ENCODE peak calls at places on chromosomes 1 and 21, in eight cellular contexts. One of them, this sample, is unnamed.
A peak's percentile ranks its signal among the peaks of the same experiment; 100 is the strongest.

GRCh38 chr1:3573499-3573898 is 37.8 kb downstream of the MEGF6 start:
- DNase-seq in effector memory CD4-positive, alpha-beta T cell: no peak
- DNase-seq in SK-N-MC: no peak
- DNase-seq in MG63: no peak
- DNase-seq in ovary: no peak
- DNase-seq in stomach: no peak
- DNase-seq in psoas muscle: no peak
- DNase-seq in HCT116: no peak
- DNase-seq in this sample: no peak

GRCh38 chr1:3066250-3066711 is 2.7 kb upstream of the PRDM16 start:
- DNase-seq in ovary: no peak
- DNase-seq in effector memory CD4-positive, alpha-beta T cell: no peak
- DNase-seq in HCT116: no peak
- DNase-seq in stomach: peak; percentile 81
- DNase-seq in SK-N-MC: no peak
- DNase-seq in MG63: no peak
- DNase-seq in psoas muscle: peak; percentile 36
- DNase-seq in this sample: no peak

GRCh38 chr1:181106022-181106312 is 17.5 kb downstream of the IER5 start:
- DNase-seq in SK-N-MC: no peak
- DNase-seq in effector memory CD4-positive, alpha-beta T cell: no peak
- DNase-seq in MG63: no peak
- DNase-seq in psoas muscle: no peak
- DNase-seq in HCT116: no peak
- DNase-seq in stomach: no peak
- DNase-seq in ovary: no peak
- DNase-seq in this sample: no peak

GRCh38 chr1:145872421-145872891 is 13.2 kb downstream of the ANKRD35 start:
- DNase-seq in SK-N-MC: no peak
- DNase-seq in effector memory CD4-positive, alpha-beta T cell: no peak
- DNase-seq in HCT116: no peak
- DNase-seq in psoas muscle: peak; percentile 93
- DNase-seq in stomach: peak; percentile 45
- DNase-seq in MG63: no peak
- DNase-seq in ovary: peak; percentile 52
- DNase-seq in this sample: no peak

GRCh38 chr1:158145173-158145719 is 35.4 kb upstream of the CD1D start:
- DNase-seq in ovary: peak; percentile 27
- DNase-seq in psoas muscle: no peak
- DNase-seq in effector memory CD4-positive, alpha-beta T cell: no peak
- DNase-seq in stomach: no peak
- DNase-seq in MG63: peak; percentile 81
- DNase-seq in HCT116: no peak
- DNase-seq in SK-N-MC: no peak
- DNase-seq in this sample: peak; percentile 27

GRCh38 chr1:86530211-86530610 is 16.7 kb upstream of the CLCA4 start:
- DNase-seq in effector memory CD4-positive, alpha-beta T cell: no peak
- DNase-seq in ovary: no peak
- DNase-seq in SK-N-MC: no peak
- DNase-seq in psoas muscle: no peak
- DNase-seq in stomach: no peak
- DNase-seq in HCT116: no peak
- DNase-seq in MG63: no peak
- DNase-seq in this sample: no peak

GRCh38 chr1:69479734-69480133 is 88.0 kb upstream of the LRRC7 start:
- DNase-seq in SK-N-MC: no peak
- DNase-seq in effector memory CD4-positive, alpha-beta T cell: no peak
- DNase-seq in HCT116: no peak
- DNase-seq in ovary: no peak
- DNase-seq in psoas muscle: no peak
- DNase-seq in stomach: no peak
- DNase-seq in MG63: no peak
- DNase-seq in this sample: no peak

GRCh38 chr1:7294636-7295035 is 476.5 kb upstream of the VAMP3 start:
- DNase-seq in stomach: no peak
- DNase-seq in ovary: no peak
- DNase-seq in psoas muscle: no peak
- DNase-seq in MG63: no peak
- DNase-seq in SK-N-MC: no peak
- DNase-seq in effector memory CD4-positive, alpha-beta T cell: no peak
- DNase-seq in HCT116: no peak
- DNase-seq in this sample: no peak

GRCh38 chr1:97174039-97174704 is 452.6 kb downstream of the PTBP2 start:
- DNase-seq in SK-N-MC: peak; percentile 39
- DNase-seq in MG63: peak; percentile 78
- DNase-seq in stomach: no peak
- DNase-seq in ovary: no peak
- DNase-seq in HCT116: no peak
- DNase-seq in psoas muscle: no peak
- DNase-seq in effector memory CD4-positive, alpha-beta T cell: no peak
- DNase-seq in this sample: no peak

GRCh38 chr1:97680894-97681293 is 239.9 kb downstream of the DPYD start:
- DNase-seq in psoas muscle: no peak
- DNase-seq in effector memory CD4-positive, alpha-beta T cell: no peak
- DNase-seq in ovary: no peak
- DNase-seq in SK-N-MC: no peak
- DNase-seq in stomach: no peak
- DNase-seq in HCT116: no peak
- DNase-seq in MG63: no peak
- DNase-seq in this sample: no peak

GRCh38 chr1:247218252-247218651 is 37.6 kb upstream of the VN1R5 start:
- DNase-seq in HCT116: no peak
- DNase-seq in stomach: no peak
- DNase-seq in SK-N-MC: no peak
- DNase-seq in ovary: no peak
- DNase-seq in effector memory CD4-positive, alpha-beta T cell: no peak
- DNase-seq in psoas muscle: no peak
- DNase-seq in MG63: no peak
- DNase-seq in this sample: no peak

GRCh38 chr21:44800103-44800502 is 1.5 kb downstream of the UBE2G2 start:
- DNase-seq in psoas muscle: no peak
- DNase-seq in ovary: no peak
- DNase-seq in effector memory CD4-positive, alpha-beta T cell: no peak
- DNase-seq in SK-N-MC: peak; percentile 48
- DNase-seq in MG63: no peak
- DNase-seq in stomach: peak; percentile 38
- DNase-seq in HCT116: no peak
- DNase-seq in this sample: no peak

GRCh38 chr1:4172659-4173599 is 272.9 kb upstream of the C1orf174 start:
- DNase-seq in MG63: peak; percentile 21
- DNase-seq in stomach: peak; percentile 25
- DNase-seq in SK-N-MC: no peak
- DNase-seq in ovary: no peak
- DNase-seq in effector memory CD4-positive, alpha-beta T cell: no peak
- DNase-seq in HCT116: peak; percentile 10
- DNase-seq in psoas muscle: no peak
- DNase-seq in this sample: no peak

GRCh38 chr1:32241011-32241763 is 5.8 kb upstream of the FAM167B start:
- DNase-seq in stomach: peak; percentile 66
- DNase-seq in ovary: peak; percentile 71
- DNase-seq in MG63: peak; percentile 61
- DNase-seq in HCT116: no peak
- DNase-seq in psoas muscle: peak; percentile 83
- DNase-seq in effector memory CD4-positive, alpha-beta T cell: no peak
- DNase-seq in SK-N-MC: no peak
- DNase-seq in this sample: no peak

GRCh38 chr1:32239790-32240139 is 7.3 kb upstream of the FAM167B start:
- DNase-seq in stomach: no peak
- DNase-seq in SK-N-MC: no peak
- DNase-seq in psoas muscle: peak; percentile 54
- DNase-seq in MG63: no peak
- DNase-seq in effector memory CD4-positive, alpha-beta T cell: no peak
- DNase-seq in HCT116: no peak
- DNase-seq in ovary: peak; percentile 32
- DNase-seq in this sample: no peak

GRCh38 chr1:32239335-32239734 is 7.7 kb upstream of the FAM167B start:
- DNase-seq in MG63: no peak
- DNase-seq in effector memory CD4-positive, alpha-beta T cell: no peak
- DNase-seq in SK-N-MC: no peak
- DNase-seq in HCT116: no peak
- DNase-seq in stomach: no peak
- DNase-seq in psoas muscle: no peak
- DNase-seq in ovary: no peak
- DNase-seq in this sample: no peak

GRCh38 chr1:32240140-32240951 is 6.7 kb upstream of the FAM167B start:
- DNase-seq in SK-N-MC: no peak
- DNase-seq in MG63: peak; percentile 62
- DNase-seq in HCT116: peak; percentile 58
- DNase-seq in effector memory CD4-positive, alpha-beta T cell: peak; percentile 34
- DNase-seq in stomach: peak; percentile 88
- DNase-seq in psoas muscle: peak; percentile 75
- DNase-seq in ovary: peak; percentile 86
- DNase-seq in this sample: no peak

DNA sequence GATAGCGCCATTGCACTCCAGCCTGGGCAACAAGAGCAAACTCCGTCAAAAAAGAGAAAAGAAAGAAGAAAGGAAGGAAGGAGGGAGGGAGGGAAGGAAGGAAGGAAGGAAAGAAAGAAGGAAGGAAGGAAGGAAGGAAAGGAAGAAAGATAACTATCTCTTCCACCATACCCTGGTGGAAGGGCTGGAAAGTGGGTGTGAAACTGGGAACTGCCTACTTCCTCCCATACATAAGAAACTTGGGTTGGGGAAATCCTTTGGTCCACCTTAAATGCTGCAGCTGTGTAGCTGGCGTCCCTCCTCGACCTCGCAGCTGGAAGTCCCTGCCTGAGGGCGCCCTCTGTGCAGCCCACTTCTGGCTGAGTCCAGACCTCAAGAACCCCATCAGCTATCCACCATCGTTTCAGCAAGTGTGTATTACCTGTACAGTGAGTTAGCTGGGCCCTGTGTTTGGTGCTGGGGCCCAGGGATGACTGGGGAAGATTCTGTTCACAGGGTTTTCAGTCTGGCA is 4.6 kb upstream of the FAM167B start:
- DNase-seq in SK-N-MC: no peak
- DNase-seq in stomach: no peak
- DNase-seq in psoas muscle: peak; percentile 58
- DNase-seq in effector memory CD4-positive, alpha-beta T cell: no peak
- DNase-seq in MG63: peak; percentile 44
- DNase-seq in ovary: peak; percentile 42
- DNase-seq in HCT116: no peak
- DNase-seq in this sample: no peak
- H3K4me3 ChIP-seq in SK-N-MC: no peak overlapping the region
- H3K4me3 ChIP-seq in stomach: no peak overlapping the region
- H3K4me3 ChIP-seq in psoas muscle: peak overlapping the region; percentile 33
- H3K4me3 ChIP-seq in effector memory CD4-positive, alpha-beta T cell: no peak overlapping the region
- H3K4me3 ChIP-seq in MG63: no peak overlapping the region
- H3K4me3 ChIP-seq in ovary: no peak overlapping the region
- H3K4me3 ChIP-seq in HCT116: no peak overlapping the region
- H3K4me3 ChIP-seq in this sample: no peak overlapping the region

DNA sequence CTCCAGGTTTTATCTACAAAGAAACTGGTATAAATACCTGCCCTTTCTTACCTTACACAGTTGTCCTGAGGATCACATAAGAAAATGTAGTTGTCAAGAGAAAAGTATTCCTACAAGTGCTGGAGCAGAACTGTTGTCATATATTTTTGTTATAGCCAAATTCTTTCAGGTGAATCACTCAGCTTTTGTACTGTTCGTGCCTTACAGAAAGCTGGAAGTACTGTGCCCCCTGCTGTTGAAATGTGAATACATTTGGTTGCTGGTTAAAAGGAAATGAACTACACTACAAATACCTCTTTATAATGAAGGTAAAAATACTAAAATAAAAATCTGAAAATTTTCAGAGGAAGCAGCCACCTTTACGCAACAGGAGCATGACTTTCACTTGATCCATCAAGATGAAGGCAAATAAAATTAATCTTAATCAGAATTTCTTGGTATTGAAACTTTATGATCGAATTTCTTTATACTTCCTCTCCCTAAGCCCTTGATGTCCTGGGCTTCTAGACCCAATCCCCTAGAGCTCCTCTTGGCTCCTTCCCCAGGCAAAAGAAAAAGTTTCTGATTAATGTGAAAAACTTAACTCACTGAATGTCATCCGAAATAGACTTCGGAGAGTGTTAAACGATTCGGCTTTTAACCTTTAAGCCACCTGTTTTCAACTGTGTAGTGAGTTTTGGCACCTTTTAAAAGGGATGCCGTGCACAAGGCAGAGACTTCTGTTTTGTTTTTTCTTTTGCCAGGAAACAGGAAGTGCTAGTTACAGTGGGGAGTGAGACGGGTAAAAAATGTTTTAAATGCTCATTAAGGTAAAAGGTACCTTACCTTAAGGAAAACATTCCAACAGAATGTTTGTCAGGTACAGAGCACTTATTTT is 12.5 kb downstream of the CHML start:
- DNase-seq in psoas muscle: no peak
- DNase-seq in MG63: peak; percentile 35
- DNase-seq in HCT116: peak; percentile 47
- DNase-seq in ovary: no peak
- DNase-seq in SK-N-MC: no peak
- DNase-seq in effector memory CD4-positive, alpha-beta T cell: no peak
- DNase-seq in stomach: no peak
- DNase-seq in this sample: no peak
- H3K4me3 ChIP-seq in psoas muscle: no peak overlapping the region
- H3K4me3 ChIP-seq in MG63: no peak overlapping the region
- H3K4me3 ChIP-seq in HCT116: no peak overlapping the region
- H3K4me3 ChIP-seq in ovary: no peak overlapping the region
- H3K4me3 ChIP-seq in SK-N-MC: no peak overlapping the region
- H3K4me3 ChIP-seq in effector memory CD4-positive, alpha-beta T cell: peak overlapping the region; percentile 15
- H3K4me3 ChIP-seq in stomach: no peak overlapping the region
- H3K4me3 ChIP-seq in this sample: no peak overlapping the region

DNA sequence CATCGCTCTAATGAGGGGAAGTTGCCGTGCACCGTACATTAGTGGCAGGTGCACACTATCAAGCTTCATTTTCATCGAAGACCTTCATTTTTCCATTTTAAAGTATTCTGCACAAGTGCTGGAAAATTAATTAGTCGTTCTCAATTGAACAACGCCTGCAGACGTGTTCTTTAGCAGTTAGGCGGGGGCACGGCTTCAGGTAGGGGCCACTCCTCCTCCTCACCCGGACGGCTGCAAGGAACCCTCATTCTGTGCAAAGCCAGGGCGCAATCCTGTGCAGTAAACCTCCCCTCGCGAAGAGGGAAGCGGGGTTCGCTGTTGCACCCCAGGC is 39.7 kb upstream of the NFIA start:
- DNase-seq in stomach: no peak
- DNase-seq in SK-N-MC: no peak
- DNase-seq in effector memory CD4-positive, alpha-beta T cell: no peak
- DNase-seq in psoas muscle: no peak
- DNase-seq in HCT116: no peak
- DNase-seq in MG63: no peak
- DNase-seq in ovary: no peak
- DNase-seq in this sample: no peak
- H3K4me3 ChIP-seq in stomach: peak overlapping the region; percentile 49
- H3K4me3 ChIP-seq in SK-N-MC: peak overlapping the region; percentile 64
- H3K4me3 ChIP-seq in effector memory CD4-positive, alpha-beta T cell: peak overlapping the region; percentile 67
- H3K4me3 ChIP-seq in psoas muscle: peak overlapping the region; percentile 57
- H3K4me3 ChIP-seq in HCT116: peak overlapping the region; percentile 54
- H3K4me3 ChIP-seq in MG63: no peak overlapping the region
- H3K4me3 ChIP-seq in ovary: peak overlapping the region; percentile 48
- H3K4me3 ChIP-seq in this sample: peak overlapping the region; percentile 13

DNA sequence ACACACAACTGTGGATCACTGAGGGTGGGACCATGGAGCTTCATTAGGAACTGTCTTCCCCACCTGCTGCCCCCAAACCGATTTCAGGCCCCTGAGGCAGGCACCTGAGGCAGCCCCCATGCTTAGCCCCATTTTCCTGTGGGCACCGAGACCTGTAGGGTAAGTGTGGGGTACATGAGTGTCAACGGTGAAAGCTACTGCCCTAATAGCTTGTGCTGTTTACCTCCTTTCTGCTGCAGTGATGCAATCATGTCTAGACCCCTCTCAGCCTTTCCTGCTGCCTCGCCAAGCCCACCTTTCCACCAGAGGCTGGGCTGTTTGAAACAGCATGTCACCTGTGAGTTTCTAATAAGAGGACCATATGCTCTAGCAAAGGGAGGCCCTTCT is 53.0 kb downstream of the NFASC start:
- DNase-seq in SK-N-MC: no peak
- DNase-seq in effector memory CD4-positive, alpha-beta T cell: no peak
- DNase-seq in psoas muscle: no peak
- DNase-seq in stomach: no peak
- DNase-seq in ovary: no peak
- DNase-seq in MG63: no peak
- DNase-seq in HCT116: no peak
- DNase-seq in this sample: no peak
- H3K4me3 ChIP-seq in SK-N-MC: no peak overlapping the region
- H3K4me3 ChIP-seq in effector memory CD4-positive, alpha-beta T cell: no peak overlapping the region
- H3K4me3 ChIP-seq in psoas muscle: no peak overlapping the region
- H3K4me3 ChIP-seq in stomach: no peak overlapping the region
- H3K4me3 ChIP-seq in ovary: no peak overlapping the region
- H3K4me3 ChIP-seq in MG63: no peak overlapping the region
- H3K4me3 ChIP-seq in HCT116: no peak overlapping the region
- H3K4me3 ChIP-seq in this sample: no peak overlapping the region